ENCODE peak calls at places on chromosomes 5 and 9, in four cellular contexts. C, Y, J and X are unnamed samples.

GRCh38 chr5:174091006-174091578 is 45.6 kb downstream of the NSG2 start:
- DNase-seq in C (no peak), Y (no peak), J (peak; percentile 40), X (no peak)

GRCh38 chr5:159184858-159185381 is 24.4 kb downstream of the RNF145 start:
- DNase-seq in C (no peak), Y (no peak), J (no peak), X (no peak)

GRCh38 chr5:142699105-142699720 is 13.3 kb upstream of the FGF1 start:
- DNase-seq in C (peak; percentile 90), Y (peak; percentile 85), J (peak; percentile 92), X (peak; percentile 87)

GRCh38 chr5:72166070-72166979 is 59.0 kb downstream of the MAP1B start:
- DNase-seq in C (peak; percentile 27), Y (no peak), J (peak; percentile 86), X (peak; percentile 26)

GRCh38 chr9:126650404-126650804 is 36.7 kb downstream of the LMX1B start:
- DNase-seq in C (no peak), Y (no peak), J (no peak), X (no peak)

GRCh38 chr5:116303810-116304209 is 219.0 kb downstream of the COMMD10 start:
- DNase-seq in C (no peak), Y (no peak), J (no peak), X (no peak)

GRCh38 chr9:93257808-93258331 is 73.9 kb downstream of the WNK2 start:
- DNase-seq in C (no peak), Y (no peak), J (no peak), X (no peak)

GRCh38 chr5:6856658-6857057 is 143.4 kb downstream of the TENT4A start:
- DNase-seq in C (no peak), Y (no peak), J (no peak), X (no peak)

GRCh38 chr9:125409637-125410521 is 148.3 kb downstream of the GAPVD1 start:
- DNase-seq in C (no peak), Y (no peak), J (peak; percentile 60), X (no peak)

GRCh38 chr5:127243011-127243410 is 47.6 kb upstream of the MEGF10 start:
- DNase-seq in C (no peak), Y (no peak), J (no peak), X (no peak)

GRCh38 chr9:22210262-22210661 is 201.2 kb upstream of the CDKN2B start:
- DNase-seq in C (no peak), Y (no peak), J (no peak), X (no peak)

GRCh38 chr9:114017741-114018715 is 60.1 kb downstream of the AMBP start:
- DNase-seq in C (peak; percentile 1), Y (no peak), J (no peak), X (no peak)

GRCh38 chr5:149060325-149060724 is 2.5 kb downstream of the SH3TC2 start:
- DNase-seq in C (no peak), Y (peak; percentile 45), J (no peak), X (no peak)

GRCh38 chr9:124698265-124698664 is 72.8 kb downstream of the NR6A1 start:
- DNase-seq in C (no peak), Y (no peak), J (no peak), X (no peak)

GRCh38 chr5:125232779-125233230 is 486.4 kb upstream of the ZNF608 start:
- DNase-seq in C (no peak), Y (no peak), J (no peak), X (no peak)

GRCh38 chr5:45604092-45604491 is 92.1 kb downstream of the HCN1 start:
- DNase-seq in C (no peak), Y (no peak), J (no peak), X (no peak)

GRCh38 chr5:8060235-8061139 is 191.5 kb downstream of the MTRR start:
- DNase-seq in C (peak; percentile 33), Y (no peak), J (peak; percentile 64), X (no peak)

GRCh38 chr5:78757269-78758053 is 108.9 kb upstream of the LHFPL2 start:
- DNase-seq in C (no peak), Y (no peak), J (no peak), X (no peak)

GRCh38 chr5:162882629-162883028 is 554.8 kb upstream of the CCNG1 start:
- DNase-seq in C (no peak), Y (no peak), J (no peak), X (no peak)

GRCh38 chr9:127122176-127123151 is at the start of gene ANGPTL2:
- DNase-seq in C (peak; percentile 59), Y (peak; percentile 78), J (peak; percentile 87), X (peak; percentile 73)

GRCh38 chr5:1208743-1209551 is 7.6 kb downstream of the SLC6A19 start:
- DNase-seq in C (peak; percentile 53), Y (peak; percentile 26), J (no peak), X (no peak)

GRCh38 chr9:115006660-115007059 is 76.3 kb upstream of the TNFSF8 start:
- DNase-seq in C (no peak), Y (no peak), J (no peak), X (no peak)

GRCh38 chr9:76400534-76401096 is 6.4 kb upstream of the RFK start:
- DNase-seq in C (no peak), Y (no peak), J (no peak), X (no peak)

GRCh38 chr5:148759101-148759500 is 67.3 kb upstream of the ADRB2 start:
- DNase-seq in C (no peak), Y (no peak), J (no peak), X (no peak)

GRCh38 chr5:181260720-181261319 is at the start of gene TRIM52:
- DNase-seq in C (peak; percentile 89), Y (peak; percentile 93), J (peak; percentile 94), X (peak; percentile 88)

GRCh38 chr5:60387041-60387440 is 312.9 kb downstream of the DEPDC1B start:
- DNase-seq in C (no peak), Y (no peak), J (no peak), X (no peak)